ENCODE peak calls at places on chromosomes 11 and 22, in seven cellular contexts. One of them, this sample, is unnamed.

GRCh38 chr11:27307232-27307631 is 55.8 kb downstream of the CCDC34 start:
- DNase-seq in GM12891: no peak
- DNase-seq in GM12878: no peak
- DNase-seq in HepG2: no peak
- DNase-seq in K562: no peak
- DNase-seq in SK-N-SH: no peak
- DNase-seq in H1: no peak
- DNase-seq in this sample: no peak

GRCh38 chr22:45446216-45446615 is 32.7 kb downstream of the RIBC2 start:
- DNase-seq in HepG2: no peak
- DNase-seq in GM12891: no peak
- DNase-seq in GM12878: no peak
- DNase-seq in K562: no peak
- DNase-seq in H1: no peak
- DNase-seq in SK-N-SH: no peak
- DNase-seq in this sample: no peak

GRCh38 chr11:76265771-76266241 is 59.5 kb upstream of the WNT11 start:
- DNase-seq in SK-N-SH: no peak
- DNase-seq in GM12891: no peak
- DNase-seq in K562: no peak
- DNase-seq in HepG2: no peak
- DNase-seq in GM12878: no peak
- DNase-seq in H1: no peak
- DNase-seq in this sample: no peak

GRCh38 chr11:105862736-105863367 is 159.2 kb downstream of the MSANTD4 start:
- DNase-seq in GM12878: no peak
- DNase-seq in K562: no peak
- DNase-seq in GM12891: no peak
- DNase-seq in HepG2: peak; percentile 36
- DNase-seq in H1: no peak
- DNase-seq in SK-N-SH: peak; percentile 29
- DNase-seq in this sample: no peak

GRCh38 chr11:111612211-111612610 is 10.0 kb downstream of the SIK2 start:
- DNase-seq in GM12891: no peak
- DNase-seq in SK-N-SH: no peak
- DNase-seq in HepG2: no peak
- DNase-seq in H1: no peak
- DNase-seq in K562: no peak
- DNase-seq in GM12878: no peak
- DNase-seq in this sample: no peak

GRCh38 chr11:64850979-64851567 is 6.6 kb upstream of the CDC42BPG start:
- DNase-seq in GM12878: peak; percentile 90
- DNase-seq in H1: no peak
- DNase-seq in GM12891: peak; percentile 82
- DNase-seq in K562: no peak
- DNase-seq in SK-N-SH: no peak
- DNase-seq in HepG2: no peak
- DNase-seq in this sample: peak; percentile 93

GRCh38 chr11:29751618-29752017 is 265.2 kb downstream of the KCNA4 start:
- DNase-seq in GM12891: no peak
- DNase-seq in H1: no peak
- DNase-seq in SK-N-SH: no peak
- DNase-seq in K562: no peak
- DNase-seq in HepG2: no peak
- DNase-seq in GM12878: no peak
- DNase-seq in this sample: no peak

GRCh38 chr11:134052395-134052987 is 16.4 kb upstream of the JAM3 start:
- DNase-seq in SK-N-SH: no peak
- DNase-seq in GM12891: no peak
- DNase-seq in K562: no peak
- DNase-seq in H1: no peak
- DNase-seq in HepG2: no peak
- DNase-seq in GM12878: no peak
- DNase-seq in this sample: no peak

GRCh38 chr11:66722745-66723651 is 6.0 kb downstream of the SPTBN2 start:
- DNase-seq in GM12891: no peak
- DNase-seq in GM12878: no peak
- DNase-seq in HepG2: no peak
- DNase-seq in K562: no peak
- DNase-seq in H1: no peak
- DNase-seq in SK-N-SH: no peak
- DNase-seq in this sample: no peak

GRCh38 chr22:49296561-49296960 is 531.1 kb downstream of the BRD1 start:
- DNase-seq in H1: no peak
- DNase-seq in K562: no peak
- DNase-seq in SK-N-SH: no peak
- DNase-seq in GM12891: no peak
- DNase-seq in GM12878: no peak
- DNase-seq in HepG2: no peak
- DNase-seq in this sample: no peak

GRCh38 chr11:44304091-44305084 is 5.6 kb downstream of the ALX4 start:
- DNase-seq in K562: no peak
- DNase-seq in SK-N-SH: peak; percentile 71
- DNase-seq in HepG2: no peak
- DNase-seq in GM12891: no peak
- DNase-seq in H1: no peak
- DNase-seq in GM12878: no peak
- DNase-seq in this sample: no peak

GRCh38 chr22:27573992-27574391 is 227.6 kb downstream of the MN1 start:
- DNase-seq in HepG2: no peak
- DNase-seq in GM12891: no peak
- DNase-seq in SK-N-SH: no peak
- DNase-seq in H1: no peak
- DNase-seq in GM12878: no peak
- DNase-seq in K562: no peak
- DNase-seq in this sample: no peak

GRCh38 chr22:44126807-44127206 is 53.9 kb upstream of the PARVG start:
- DNase-seq in SK-N-SH: no peak
- DNase-seq in K562: no peak
- DNase-seq in H1: no peak
- DNase-seq in HepG2: no peak
- DNase-seq in GM12878: no peak
- DNase-seq in GM12891: no peak
- DNase-seq in this sample: no peak

GRCh38 chr11:123250811-123251655 is 56.0 kb upstream of the CLMP start:
- DNase-seq in K562: no peak
- DNase-seq in H1: no peak
- DNase-seq in HepG2: no peak
- DNase-seq in SK-N-SH: no peak
- DNase-seq in GM12878: no peak
- DNase-seq in GM12891: no peak
- DNase-seq in this sample: no peak

GRCh38 chr11:65323813-65324212 is 9.1 kb downstream of the CDC42EP2 start:
- DNase-seq in K562: no peak
- DNase-seq in HepG2: no peak
- DNase-seq in GM12891: no peak
- DNase-seq in SK-N-SH: no peak
- DNase-seq in H1: no peak
- DNase-seq in GM12878: no peak
- DNase-seq in this sample: no peak

GRCh38 chr11:71067753-71068152 is 184.6 kb downstream of the SHANK2 start:
- DNase-seq in K562: no peak
- DNase-seq in HepG2: no peak
- DNase-seq in H1: no peak
- DNase-seq in GM12891: no peak
- DNase-seq in GM12878: no peak
- DNase-seq in SK-N-SH: no peak
- DNase-seq in this sample: no peak

GRCh38 chr11:124938206-124938765 is 2.4 kb upstream of the HEPACAM start:
- DNase-seq in SK-N-SH: no peak
- DNase-seq in K562: no peak
- DNase-seq in GM12891: no peak
- DNase-seq in HepG2: peak; percentile 77
- DNase-seq in H1: no peak
- DNase-seq in GM12878: no peak
- DNase-seq in this sample: no peak

GRCh38 chr11:3345736-3346135 is 33.2 kb downstream of the ZNF195 start:
- DNase-seq in HepG2: peak; percentile 42
- DNase-seq in SK-N-SH: no peak
- DNase-seq in GM12891: no peak
- DNase-seq in GM12878: no peak
- DNase-seq in H1: no peak
- DNase-seq in K562: peak; percentile 70
- DNase-seq in this sample: no peak

DNA sequence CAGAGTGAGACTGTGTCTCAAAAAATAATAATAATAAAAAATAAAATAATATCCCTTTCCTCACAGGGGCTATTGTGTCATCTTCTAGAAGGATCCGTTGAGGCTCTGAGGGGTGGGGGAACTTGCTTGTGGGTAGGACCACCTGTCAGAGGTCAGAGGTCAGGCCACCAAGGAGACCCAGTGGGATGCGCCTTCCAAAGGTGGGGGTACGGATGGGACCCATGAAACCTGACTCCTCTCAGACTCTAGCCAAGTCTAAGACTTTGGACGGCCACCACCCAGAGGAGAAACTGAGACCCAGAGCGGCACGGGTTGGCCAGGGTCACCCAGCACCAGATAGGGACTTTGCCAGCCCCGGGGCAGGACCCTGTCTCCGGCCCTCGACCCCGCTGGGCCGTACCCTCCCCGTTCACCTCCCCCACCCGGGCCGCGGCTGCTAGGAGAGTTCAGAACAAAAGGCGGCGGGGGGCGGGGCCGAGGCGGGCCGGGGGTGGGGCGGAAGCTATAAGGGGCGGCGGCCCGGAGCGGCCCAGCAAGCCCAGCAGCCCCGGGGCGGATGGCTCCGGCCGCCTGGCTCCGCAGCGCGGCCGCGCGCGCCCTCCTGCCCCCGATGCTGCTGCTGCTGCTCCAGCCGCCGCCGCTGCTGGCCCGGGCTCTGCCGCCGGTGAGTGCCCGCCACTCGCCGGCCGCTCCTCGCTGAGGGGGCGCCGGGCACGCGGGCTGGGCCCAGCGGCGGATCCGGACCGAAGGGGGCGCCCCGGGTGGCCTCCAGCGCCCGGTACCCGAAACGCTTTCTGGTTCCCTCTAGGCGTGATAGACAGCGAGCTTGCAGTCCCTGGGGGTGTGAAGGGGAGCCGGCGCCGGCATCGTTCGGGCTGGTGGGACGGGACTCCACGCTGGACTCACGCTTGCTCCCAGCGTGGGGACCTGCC is at the start of gene MMP11:
- DNase-seq in GM12891: peak; percentile 68
- DNase-seq in SK-N-SH: peak; percentile 95
- DNase-seq in K562: peak; percentile 83
- DNase-seq in H1: no peak
- DNase-seq in GM12878: no peak
- DNase-seq in HepG2: no peak
- DNase-seq in this sample: peak; percentile 72
- TF ChIP-seq TAF1 in GM12891: no peak
- TF ChIP-seq TAF1 in SK-N-SH: no peak
- TF ChIP-seq TAF1 in K562: no peak
- TF ChIP-seq TAF1 in H1: peak; percentile 10
- TF ChIP-seq TAF1 in GM12878: no peak
- TF ChIP-seq TAF1 in HepG2: no peak
- TF ChIP-seq TAF1 in this sample: no peak

GRCh38 chr22:37681556-37682049 is 4.5 kb upstream of the NOL12 start:
- DNase-seq in GM12891: peak; percentile 69
- DNase-seq in HepG2: peak; percentile 64
- DNase-seq in GM12878: no peak
- DNase-seq in K562: peak; percentile 72
- DNase-seq in SK-N-SH: peak; percentile 82
- DNase-seq in H1: no peak
- DNase-seq in this sample: peak; percentile 70
- TF ChIP-seq POLR2AphosphoS5 in GM12891: no peak
- TF ChIP-seq POLR2AphosphoS5 in HepG2: no peak
- TF ChIP-seq POLR2AphosphoS5 in GM12878: no peak
- TF ChIP-seq POLR2AphosphoS5 in K562: no peak
- TF ChIP-seq POLR2AphosphoS5 in SK-N-SH: no peak
- TF ChIP-seq POLR2AphosphoS5 in H1: no peak
- TF ChIP-seq POLR2AphosphoS5 in this sample: no peak

GRCh38 chr22:46744581-46744980 is 6.5 kb upstream of the CERK start:
- DNase-seq in K562: no peak
- DNase-seq in H1: no peak
- DNase-seq in GM12891: no peak
- DNase-seq in SK-N-SH: no peak
- DNase-seq in HepG2: peak; percentile 81
- DNase-seq in GM12878: no peak
- DNase-seq in this sample: no peak

GRCh38 chr22:46748206-46748947 is 10.3 kb upstream of the CERK start:
- DNase-seq in GM12891: no peak
- DNase-seq in K562: no peak
- DNase-seq in HepG2: no peak
- DNase-seq in GM12878: no peak
- DNase-seq in H1: no peak
- DNase-seq in SK-N-SH: no peak
- DNase-seq in this sample: no peak

GRCh38 chr22:46747646-46748045 is 9.6 kb upstream of the CERK start:
- DNase-seq in HepG2: no peak
- DNase-seq in H1: no peak
- DNase-seq in SK-N-SH: no peak
- DNase-seq in K562: no peak
- DNase-seq in GM12891: no peak
- DNase-seq in GM12878: no peak
- DNase-seq in this sample: no peak

GRCh38 chr22:46746620-46747019 is 8.6 kb upstream of the CERK start:
- DNase-seq in GM12891: no peak
- DNase-seq in GM12878: no peak
- DNase-seq in SK-N-SH: no peak
- DNase-seq in K562: no peak
- DNase-seq in H1: no peak
- DNase-seq in HepG2: no peak
- DNase-seq in this sample: no peak

DNA sequence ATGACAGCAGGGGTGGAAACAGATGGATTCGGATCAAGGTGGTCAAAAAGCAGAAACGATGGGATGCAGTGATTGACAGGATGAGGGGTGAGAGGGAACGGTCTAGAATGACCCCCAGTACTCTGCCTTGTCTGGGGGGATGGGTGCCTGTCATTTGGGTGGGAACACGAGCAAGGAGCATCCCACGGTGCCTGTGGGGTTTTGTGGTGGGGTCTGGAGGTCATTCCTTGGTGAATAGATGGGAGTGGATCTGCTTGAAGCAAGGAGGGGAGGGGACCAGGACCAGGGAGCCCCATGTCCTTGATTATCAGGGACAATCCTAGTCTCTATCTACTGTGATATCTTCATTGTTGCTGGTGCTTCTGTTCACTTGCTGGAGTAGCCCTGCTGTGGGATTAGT is 8.1 kb upstream of the CERK start:
- DNase-seq in GM12891: no peak
- DNase-seq in SK-N-SH: no peak
- DNase-seq in K562: no peak
- DNase-seq in H1: no peak
- DNase-seq in GM12878: no peak
- DNase-seq in HepG2: no peak
- DNase-seq in this sample: no peak
- TF ChIP-seq TAF1 in GM12891: no peak
- TF ChIP-seq TAF1 in SK-N-SH: no peak
- TF ChIP-seq TAF1 in K562: no peak
- TF ChIP-seq TAF1 in H1: no peak
- TF ChIP-seq TAF1 in GM12878: no peak
- TF ChIP-seq TAF1 in HepG2: no peak
- TF ChIP-seq TAF1 in this sample: no peak

DNA sequence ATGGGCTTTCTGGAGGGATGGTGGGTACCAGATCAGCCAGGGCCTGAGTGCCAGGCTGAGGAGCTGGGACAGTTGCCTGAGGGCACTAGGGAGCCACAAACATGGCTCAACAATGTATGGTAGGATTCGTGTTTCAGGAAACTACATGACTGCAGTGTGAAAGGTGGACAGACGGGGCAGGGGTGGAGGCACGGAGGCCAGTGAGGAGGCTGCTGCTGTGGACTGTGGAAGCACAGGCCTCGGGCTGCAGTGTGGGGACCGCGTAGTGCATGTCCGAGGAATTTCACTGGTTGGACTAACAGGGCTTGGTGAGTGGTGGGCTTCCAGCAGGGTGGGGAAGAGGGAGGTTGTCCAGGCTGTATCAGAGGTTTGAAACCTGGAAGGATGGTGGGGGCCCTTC is 7.8 kb downstream of the P2RY2 start:
- DNase-seq in SK-N-SH: no peak
- DNase-seq in GM12878: no peak
- DNase-seq in H1: no peak
- DNase-seq in HepG2: no peak
- DNase-seq in K562: no peak
- DNase-seq in GM12891: no peak
- DNase-seq in this sample: no peak
- TF ChIP-seq POLR2AphosphoS5 in SK-N-SH: no peak
- TF ChIP-seq POLR2AphosphoS5 in GM12878: no peak
- TF ChIP-seq POLR2AphosphoS5 in H1: no peak
- TF ChIP-seq POLR2AphosphoS5 in HepG2: no peak
- TF ChIP-seq POLR2AphosphoS5 in K562: no peak
- TF ChIP-seq POLR2AphosphoS5 in GM12891: no peak
- TF ChIP-seq POLR2AphosphoS5 in this sample: no peak